ENCODE peak calls at places on chromosomes 16 and 17, in six cellular contexts. H is HCT116, L is mammary epithelial cell, W is sigmoid colon, U is epithelial cell of esophagus, Y is bronchial epithelial cell. T is an unnamed sample.

GRCh38 chr17:44850025-44850424 is 2.3 kb downstream of the HIGD1B start:
- DNase-seq in W (no peak), U (no peak), Y (no peak), L (no peak), H (no peak), T (no peak)

GRCh38 chr17:68657166-68657940 is 56.2 kb upstream of the FAM20A start:
- DNase-seq in H (no peak), L (no peak), U (no peak), W (no peak), Y (no peak), T (no peak)

GRCh38 chr17:28737770-28738679 is 5.8 kb upstream of the TRAF4 start:
- DNase-seq in U (peak), H (no peak), W (no peak), Y (no peak), L (no peak), T (no peak)

GRCh38 chr17:50642722-50643656 is 8.3 kb downstream of the ABCC3 start:
- DNase-seq in H (no peak), W (no peak), L (peak), U (peak), Y (peak), T (no peak)

GRCh38 chr17:280901-281300 is 71.7 kb downstream of the RPH3AL start:
- DNase-seq in Y (no peak), L (no peak), H (no peak), W (peak), U (no peak), T (no peak)

GRCh38 chr17:37368577-37368976 is 7.2 kb upstream of the C17orf78 start:
- DNase-seq in U (peak), Y (peak), H (no peak), L (peak), W (no peak), T (peak)

GRCh38 chr16:22054847-22055590 is 37.3 kb upstream of the VWA3A start:
- DNase-seq in U (no peak), W (no peak), Y (no peak), L (no peak), H (no peak), T (no peak)

GRCh38 chr16:57483725-57484514 is 2.4 kb downstream of the DOK4 start:
- DNase-seq in H (no peak), W (no peak), Y (no peak), L (no peak), U (peak), T (no peak)

GRCh38 chr17:3025421-3026124 is 37.8 kb downstream of the OR1D5 start:
- DNase-seq in H (no peak), U (no peak), L (no peak), Y (no peak), W (no peak), T (no peak)

GRCh38 chr16:31568577-31569359 is 41.1 kb downstream of the AHSP start:
- DNase-seq in U (no peak), H (no peak), W (no peak), Y (no peak), L (no peak), T (peak)

GRCh38 chr17:13575466-13575865 is 26.3 kb downstream of the HS3ST3A1 start:
- DNase-seq in H (no peak), L (no peak), W (no peak), U (no peak), Y (no peak), T (no peak)

GRCh38 chr16:56932588-56933265 is 785 bp downstream of the HERPUD1 start:
- DNase-seq in L (peak), Y (peak), H (peak), W (peak), U (peak), T (peak)

GRCh38 chr17:57986841-57987581 is 1.0 kb downstream of the VEZF1 start:
- DNase-seq in W (peak), U (peak), L (peak), H (no peak), Y (peak), T (peak)

GRCh38 chr17:55845385-55845784 is 94.5 kb downstream of the PCTP start:
- DNase-seq in W (peak), U (peak), L (peak), Y (no peak), H (no peak), T (peak)

GRCh38 chr17:58487589-58488427 is at the start of gene HSF5:
- DNase-seq in L (no peak), Y (no peak), W (no peak), U (peak), H (no peak), T (peak)

GRCh38 chr17:29560306-29560705 is 6.5 kb downstream of the ABHD15 start:
- DNase-seq in W (no peak), Y (no peak), H (no peak), L (no peak), U (no peak), T (no peak)

GRCh38 chr16:69532761-69533459 is 32.9 kb upstream of the NFAT5 start:
- DNase-seq in U (no peak), W (no peak), Y (no peak), H (no peak), L (no peak), T (no peak)

GRCh38 chr16:83215417-83216001 is 588.7 kb downstream of the CDH13 start:
- DNase-seq in W (no peak), L (peak), Y (peak), U (peak), H (peak), T (peak)

GRCh38 chr17:8488931-8489330 is 53.2 kb downstream of the NDEL1 start:
- DNase-seq in W (peak), U (peak), H (no peak), L (peak), Y (peak), T (peak)

GRCh38 chr16:73058221-73058615 is 10.3 kb upstream of the ZFHX3 start:
- DNase-seq in H (no peak), Y (no peak), W (no peak), U (peak), L (peak), T (peak)

GRCh38 chr17:8384801-8385335 is 1.9 kb upstream of the RPL26 start:
- DNase-seq in Y (peak), U (peak), L (peak), H (peak), W (no peak), T (peak)

GRCh38 chr17:35286120-35286781 is 43.4 kb downstream of the SLFN5 start:
- DNase-seq in U (peak), Y (peak), H (no peak), L (no peak), W (no peak), T (peak)

GRCh38 chr17:48592097-48592496 is 1.5 kb downstream of the HOXB5 start:
- DNase-seq in Y (no peak), L (no peak), H (no peak), U (no peak), W (no peak), T (no peak)
- H3K4me3 ChIP-seq in Y (no peak), L (no peak), H (no peak), U (no peak), W (peak), T (peak)

GRCh38 chr17:1997146-1997586 is 28.0 kb downstream of the RTN4RL1 start:
- DNase-seq in W (no peak), U (peak), H (no peak), Y (peak), L (peak), T (no peak)
- TF ChIP-seq CTCF in W (no peak), U (no peak), H (no peak), Y (no peak), L (no peak), T (no peak)

GRCh38 chr16:64900029-64900428 is 221.8 kb downstream of the CDH11 start:
- DNase-seq in W (no peak), L (no peak), Y (no peak), H (no peak), U (no peak), T (no peak)

GRCh38 chr16:64898159-64898558 is 223.7 kb downstream of the CDH11 start:
- DNase-seq in U (no peak), W (no peak), Y (no peak), H (no peak), L (no peak), T (no peak)

GRCh38 chr16:64900517-64900916 is 221.3 kb downstream of the CDH11 start:
- DNase-seq in Y (peak), W (no peak), U (peak), H (no peak), L (no peak), T (no peak)
- H3K4me3 ChIP-seq in Y (no peak), W (no peak), U (no peak), H (no peak), L (no peak), T (no peak)

DNA sequence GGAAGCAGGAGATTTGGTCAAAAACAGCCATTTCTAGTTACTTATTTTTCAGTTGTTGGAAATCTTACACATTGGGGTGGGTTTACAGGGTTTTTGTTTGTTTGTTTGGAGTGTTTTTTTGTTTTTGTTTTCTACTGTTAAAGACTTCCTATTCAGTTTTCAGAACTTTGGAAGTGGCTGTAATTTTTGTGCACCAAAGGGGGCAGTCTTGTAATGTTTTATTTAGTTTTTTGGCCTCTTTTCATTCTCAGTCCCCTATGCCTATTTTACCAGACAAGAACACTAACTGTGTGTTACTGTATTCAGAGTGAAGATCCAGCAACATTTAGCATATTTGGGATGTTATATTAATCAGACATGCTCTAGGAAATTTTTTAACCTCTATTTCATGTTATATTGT is 20.6 kb downstream of the TPPP3 start:
- DNase-seq in Y (peak), L (no peak), W (no peak), U (peak), H (peak), T (peak)
- TF ChIP-seq CTCF in Y (peak), L (peak), W (peak), U (peak), H (peak), T (peak)

GRCh38 chr17:17041571-17042380 is 481 bp upstream of the MPRIP start:
- DNase-seq in W (peak), L (peak), H (peak), U (peak), Y (peak), T (peak)

GRCh38 chr17:17042851-17043667 is 802 bp downstream of the MPRIP start:
- DNase-seq in L (peak), W (no peak), U (peak), H (no peak), Y (peak), T (peak)

GRCh38 chr17:17039911-17040310 is 2.3 kb upstream of the MPRIP start:
- DNase-seq in U (no peak), W (no peak), L (no peak), Y (no peak), H (no peak), T (no peak)

GRCh38 chr17:17042381-17042736 is at the start of gene MPRIP:
- DNase-seq in U (no peak), H (no peak), W (no peak), Y (no peak), L (no peak), T (no peak)

DNA sequence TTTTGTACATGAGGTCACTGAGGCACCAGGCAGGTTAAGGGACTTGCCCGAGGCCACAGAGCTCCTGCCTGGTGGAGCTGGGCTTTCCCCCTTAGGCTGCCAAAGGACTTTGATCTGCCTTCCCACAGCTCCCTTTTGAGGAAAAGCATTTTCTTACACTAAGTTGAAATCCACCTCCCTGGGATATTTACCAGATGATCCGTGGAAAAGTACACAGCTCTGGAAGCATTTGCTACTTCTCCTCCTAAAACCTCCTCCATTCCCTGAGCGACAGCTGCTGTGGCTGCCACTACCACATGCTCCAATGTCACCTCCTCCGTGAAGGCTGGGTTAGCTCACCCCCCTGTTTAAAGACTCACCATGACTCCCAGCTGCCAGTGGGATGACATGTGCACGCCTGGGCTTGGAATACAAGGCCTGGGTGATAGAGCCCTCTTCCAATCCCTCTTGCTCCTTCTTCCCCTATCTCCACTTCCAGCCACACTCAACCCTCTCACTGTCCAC is 1.2 kb upstream of the MPRIP start:
- DNase-seq in H (no peak), L (peak), U (peak), W (no peak), Y (peak), T (no peak)
- H3K4me3 ChIP-seq in H (peak), L (no peak), U (no peak), W (no peak), Y (no peak), T (no peak)

GRCh38 chr16:54928421-54929089 is 2.1 kb upstream of the IRX5 start:
- DNase-seq in W (no peak), L (peak), H (no peak), U (peak), Y (no peak), T (no peak)

GRCh38 chr16:54931041-54931756 is 534 bp downstream of the IRX5 start:
- DNase-seq in U (peak), H (no peak), W (no peak), Y (no peak), L (peak), T (no peak)

GRCh38 chr16:54930034-54930938 is at the start of gene IRX5:
- DNase-seq in H (peak), Y (peak), U (peak), W (peak), L (peak), T (peak)

GRCh38 chr16:54928016-54928356 is 2.7 kb upstream of the IRX5 start:
- DNase-seq in L (peak), Y (no peak), W (no peak), H (no peak), U (peak), T (no peak)

GRCh38 chr16:54929090-54930033 is 1.3 kb upstream of the IRX5 start:
- DNase-seq in Y (peak), W (peak), H (peak), L (peak), U (peak), T (peak)
- TF ChIP-seq CTCF in Y (no peak), W (no peak), H (peak), L (peak), U (peak), T (peak)

GRCh38 chr17:76585649-76586593 is at the start of gene ST6GALNAC2:
- DNase-seq in L (peak), U (peak), W (peak), H (peak), Y (peak), T (peak)

GRCh38 chr17:76586741-76587487 is 1.3 kb upstream of the ST6GALNAC2 start:
- DNase-seq in H (no peak), L (peak), Y (peak), W (no peak), U (peak), T (no peak)

GRCh38 chr17:76582660-76583059 is 3.0 kb downstream of the ST6GALNAC2 start:
- DNase-seq in Y (peak), W (no peak), L (peak), U (peak), H (no peak), T (no peak)

GRCh38 chr17:76584427-76585047 is 1.1 kb downstream of the ST6GALNAC2 start:
- DNase-seq in L (peak), W (peak), H (no peak), Y (no peak), U (peak), T (no peak)

GRCh38 chr17:76585048-76585648 is 512 bp downstream of the ST6GALNAC2 start:
- DNase-seq in L (peak), H (no peak), U (no peak), Y (no peak), W (peak), T (no peak)
- H3K4me3 ChIP-seq in L (peak), H (peak), U (peak), Y (peak), W (peak), T (peak)

DNA sequence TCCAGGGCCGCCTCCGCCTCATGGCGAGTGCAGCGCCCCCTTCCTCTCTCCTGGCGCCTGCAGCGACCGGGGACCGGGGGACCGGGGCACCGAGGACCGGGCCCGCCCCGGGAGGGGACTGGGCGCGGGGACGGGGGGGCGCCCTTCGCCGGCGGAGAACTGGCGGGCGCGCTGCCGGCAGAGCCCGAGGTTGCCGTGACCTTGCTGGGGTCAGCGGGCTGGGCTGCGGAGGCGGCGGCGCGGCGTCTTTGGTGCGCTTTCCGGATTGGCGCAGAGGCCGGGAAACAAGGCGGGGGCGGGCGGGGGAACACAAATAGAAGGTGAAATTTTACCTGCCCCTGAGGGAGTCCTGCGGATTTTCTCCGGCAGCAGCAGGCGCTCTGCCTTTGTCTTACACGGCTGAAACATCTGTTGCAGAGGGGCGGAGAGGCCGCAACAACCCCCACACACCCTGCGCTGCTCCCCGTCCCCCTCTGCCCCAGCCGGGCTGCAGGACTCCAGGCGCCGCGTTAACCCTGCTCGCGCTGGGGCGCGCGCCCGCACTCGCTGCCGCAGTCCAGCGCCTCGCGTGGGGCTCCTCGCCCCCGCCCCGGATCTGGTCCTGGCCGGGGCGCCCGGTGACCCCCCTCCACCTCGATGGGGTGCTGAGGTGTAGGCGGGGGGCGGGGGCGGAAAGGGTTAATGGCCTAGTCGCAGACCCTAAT is 53.5 kb downstream of the SREBF1 start:
- DNase-seq in L (peak), H (no peak), W (no peak), U (peak), Y (peak), T (peak)
- TF ChIP-seq CTCF in L (peak), H (peak), W (no peak), U (no peak), Y (peak), T (no peak)

GRCh38 chr16:71845639-71846431 is at the start of gene ATXN1L:
- DNase-seq in W (peak), H (peak), U (peak), L (peak), Y (peak), T (peak)

GRCh38 chr16:71843517-71844031 is 2.2 kb upstream of the ATXN1L start:
- DNase-seq in Y (no peak), L (no peak), U (no peak), H (no peak), W (no peak), T (no peak)

GRCh38 chr16:71848622-71849021 is 2.8 kb downstream of the ATXN1L start:
- DNase-seq in Y (no peak), H (no peak), U (no peak), L (no peak), W (no peak), T (no peak)

GRCh38 chr16:71846443-71846842 is 667 bp downstream of the ATXN1L start:
- DNase-seq in W (peak), H (no peak), U (peak), L (peak), Y (no peak), T (no peak)

GRCh38 chr16:71847096-71847495 is 1.3 kb downstream of the ATXN1L start:
- DNase-seq in W (no peak), H (no peak), Y (no peak), L (no peak), U (no peak), T (no peak)
- H3K4me3 ChIP-seq in W (peak), H (peak), Y (peak), L (peak), U (peak), T (peak)